ENCODE peak calls at places on chromosomes 2 and 18, in seven cellular contexts. G, W, K, J, A, T and D are unnamed samples.
A peak's percentile ranks its signal among the peaks of the same experiment; 100 is the strongest.

GRCh38 chr18:8773980-8774379 is 68.6 kb downstream of the MTCL1 start:
- DNase-seq in T (no peak), G (no peak), K (no peak), J (no peak), A (no peak), W (no peak), D (no peak)

GRCh38 chr2:214630402-214631035 is 179.0 kb downstream of the BARD1 start:
- DNase-seq in T (no peak), J (no peak), A (peak; percentile 43), K (no peak), W (no peak), G (no peak), D (no peak)

GRCh38 chr2:219107837-219108236 is 47.1 kb upstream of the IHH start:
- DNase-seq in G (no peak), K (no peak), A (no peak), T (no peak), W (no peak), J (peak; percentile 27), D (no peak)

GRCh38 chr2:27407798-27408491 is 1.4 kb downstream of the PPM1G start:
- DNase-seq in J (no peak), A (peak; percentile 54), K (no peak), T (no peak), G (no peak), W (peak; percentile 35), D (peak; percentile 44)

GRCh38 chr2:238586931-238587775 is 160.4 kb downstream of the ASB1 start:
- DNase-seq in G (no peak), A (no peak), W (no peak), T (no peak), K (no peak), J (no peak), D (no peak)

GRCh38 chr2:112688086-112688880 is 32.5 kb upstream of the NT5DC4 start:
- DNase-seq in J (no peak), T (no peak), K (no peak), A (peak; percentile 44), W (no peak), G (no peak), D (no peak)

GRCh38 chr2:102304711-102305591 is 6.4 kb upstream of the IL1RL1 start:
- DNase-seq in W (no peak), T (no peak), J (no peak), K (no peak), G (no peak), A (no peak), D (no peak)

GRCh38 chr2:228747478-228747877 is 523.6 kb downstream of the PID1 start:
- DNase-seq in A (no peak), T (no peak), W (no peak), K (no peak), J (no peak), G (no peak), D (no peak)